ENCODE peak calls at places on chromosome 3, in six cellular contexts. One of them, this sample, is unnamed.
A peak's percentile ranks its signal among the peaks of the same experiment; 100 is the strongest.

GRCh38 chr3:64765951-64766350 is 78.2 kb upstream of the ADAMTS9 start:
- DNase-seq in epithelial cell of esophagus: no peak
- DNase-seq in AG09309: no peak
- DNase-seq in IMR-90: no peak
- DNase-seq in NB4: no peak
- DNase-seq in fibroblast of the aortic adventitia: no peak
- DNase-seq in this sample: no peak

GRCh38 chr3:43214616-43215015 is 71.7 kb upstream of the SNRK start:
- DNase-seq in epithelial cell of esophagus: peak; percentile 93
- DNase-seq in AG09309: no peak
- DNase-seq in IMR-90: no peak
- DNase-seq in NB4: peak; percentile 6
- DNase-seq in fibroblast of the aortic adventitia: no peak
- DNase-seq in this sample: peak; percentile 29

GRCh38 chr3:119858957-119859356 is 77.1 kb downstream of the NR1I2 start:
- DNase-seq in epithelial cell of esophagus: no peak
- DNase-seq in AG09309: no peak
- DNase-seq in IMR-90: no peak
- DNase-seq in NB4: no peak
- DNase-seq in fibroblast of the aortic adventitia: no peak
- DNase-seq in this sample: no peak

GRCh38 chr3:55440406-55440708 is 46.7 kb downstream of the WNT5A start:
- DNase-seq in epithelial cell of esophagus: no peak
- DNase-seq in AG09309: no peak
- DNase-seq in IMR-90: no peak
- DNase-seq in NB4: no peak
- DNase-seq in fibroblast of the aortic adventitia: no peak
- DNase-seq in this sample: no peak

GRCh38 chr3:12371525-12372140 is 82.8 kb downstream of the PPARG start:
- DNase-seq in epithelial cell of esophagus: peak; percentile 15
- DNase-seq in AG09309: no peak
- DNase-seq in IMR-90: peak; percentile 86
- DNase-seq in NB4: no peak
- DNase-seq in fibroblast of the aortic adventitia: peak; percentile 34
- DNase-seq in this sample: peak; percentile 71

GRCh38 chr3:129453732-129454131 is 13.7 kb downstream of the IFT122 start:
- DNase-seq in epithelial cell of esophagus: no peak
- DNase-seq in AG09309: no peak
- DNase-seq in IMR-90: peak; percentile 75
- DNase-seq in NB4: no peak
- DNase-seq in fibroblast of the aortic adventitia: peak; percentile 90
- DNase-seq in this sample: no peak

GRCh38 chr3:184496933-184497332 is 64.7 kb upstream of the EPHB3 start:
- DNase-seq in epithelial cell of esophagus: peak; percentile 20
- DNase-seq in AG09309: no peak
- DNase-seq in IMR-90: no peak
- DNase-seq in NB4: no peak
- DNase-seq in fibroblast of the aortic adventitia: no peak
- DNase-seq in this sample: no peak

GRCh38 chr3:52731590-52731989 is 25.7 kb downstream of the SPCS1 start:
- DNase-seq in epithelial cell of esophagus: no peak
- DNase-seq in AG09309: no peak
- DNase-seq in IMR-90: no peak
- DNase-seq in NB4: no peak
- DNase-seq in fibroblast of the aortic adventitia: no peak
- DNase-seq in this sample: no peak

GRCh38 chr3:124992041-124992440 is 57.5 kb upstream of the MUC13 start:
- DNase-seq in epithelial cell of esophagus: no peak
- DNase-seq in AG09309: no peak
- DNase-seq in IMR-90: no peak
- DNase-seq in NB4: no peak
- DNase-seq in fibroblast of the aortic adventitia: no peak
- DNase-seq in this sample: no peak

DNA sequence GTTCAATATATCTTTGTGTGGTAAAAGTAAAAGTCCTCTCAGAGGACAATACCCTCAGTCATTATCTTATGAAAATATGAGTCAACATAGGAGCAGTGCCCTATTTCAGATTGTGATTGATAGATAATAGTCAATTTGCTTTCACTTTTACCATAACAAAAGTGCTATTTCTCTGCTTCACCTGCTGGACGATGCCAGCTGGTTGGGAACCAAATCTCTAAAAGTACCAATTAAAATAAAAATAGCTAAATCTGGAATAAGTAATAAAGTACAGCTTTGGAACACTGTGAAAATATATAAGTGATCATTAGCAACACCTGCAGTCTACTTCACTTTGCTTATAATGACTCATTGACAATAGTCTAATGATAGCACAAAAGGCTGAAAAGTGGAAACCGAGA is 390.3 kb upstream of the AGTR1 start:
- DNase-seq in epithelial cell of esophagus: no peak
- DNase-seq in AG09309: no peak
- DNase-seq in IMR-90: no peak
- DNase-seq in NB4: no peak
- DNase-seq in fibroblast of the aortic adventitia: no peak
- DNase-seq in this sample: no peak
- TF ChIP-seq CTCF in epithelial cell of esophagus: no peak
- TF ChIP-seq CTCF in AG09309: no peak
- TF ChIP-seq CTCF in IMR-90: no peak
- TF ChIP-seq CTCF in NB4: no peak
- TF ChIP-seq CTCF in fibroblast of the aortic adventitia: no peak
- TF ChIP-seq CTCF in this sample: no peak

DNA sequence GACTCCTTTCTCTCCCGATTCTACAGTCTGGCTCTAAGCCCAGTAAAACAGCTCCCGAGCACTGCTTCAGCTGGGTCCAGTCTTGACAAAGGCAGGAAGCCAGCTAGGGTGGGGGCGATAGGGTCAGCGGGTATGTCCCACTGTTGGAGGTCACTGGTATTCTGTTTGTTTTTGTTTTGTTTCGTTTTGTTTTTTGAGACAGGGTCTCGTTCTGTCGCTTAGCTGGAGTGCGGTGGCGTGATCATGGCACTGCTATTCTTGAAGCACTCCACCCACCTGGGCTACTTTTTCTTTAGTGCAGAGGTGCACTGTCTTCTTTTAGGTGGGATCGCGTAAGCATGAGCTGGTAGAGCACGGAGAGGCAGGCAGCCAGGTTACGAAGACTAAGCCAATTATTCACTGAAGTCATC is 16.3 kb downstream of the GCSAM start:
- DNase-seq in epithelial cell of esophagus: no peak
- DNase-seq in AG09309: no peak
- DNase-seq in IMR-90: no peak
- DNase-seq in NB4: no peak
- DNase-seq in fibroblast of the aortic adventitia: no peak
- DNase-seq in this sample: no peak
- H3K4me3 ChIP-seq in epithelial cell of esophagus: no peak overlapping the region
- H3K4me3 ChIP-seq in AG09309: no peak overlapping the region
- H3K4me3 ChIP-seq in IMR-90: no peak overlapping the region
- H3K4me3 ChIP-seq in NB4: no peak overlapping the region
- H3K4me3 ChIP-seq in fibroblast of the aortic adventitia: no peak overlapping the region
- H3K4me3 ChIP-seq in this sample: no peak overlapping the region

DNA sequence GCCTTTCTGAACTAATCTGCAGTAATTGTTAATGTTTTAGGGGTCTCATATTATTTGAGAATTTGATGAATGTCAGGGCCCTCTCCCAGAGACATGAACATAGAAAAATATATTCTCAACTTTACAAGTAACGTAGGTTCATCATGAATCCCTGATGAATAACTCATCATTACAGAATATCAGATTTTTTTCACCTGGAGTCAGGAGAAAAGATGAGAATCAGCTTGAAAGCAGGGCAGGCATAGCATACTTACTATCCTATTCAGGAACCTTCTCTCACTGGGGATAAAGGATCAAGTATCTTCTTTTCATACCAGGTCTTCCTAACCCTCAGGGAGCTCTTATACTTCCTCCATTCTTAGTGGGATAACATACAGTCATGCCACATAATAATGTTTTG is 552.6 kb upstream of the TBL1XR1 start:
- DNase-seq in epithelial cell of esophagus: no peak
- DNase-seq in AG09309: no peak
- DNase-seq in IMR-90: no peak
- DNase-seq in NB4: no peak
- DNase-seq in fibroblast of the aortic adventitia: no peak
- DNase-seq in this sample: no peak
- TF ChIP-seq CTCF in epithelial cell of esophagus: no peak
- TF ChIP-seq CTCF in AG09309: no peak
- TF ChIP-seq CTCF in IMR-90: no peak
- TF ChIP-seq CTCF in NB4: no peak
- TF ChIP-seq CTCF in fibroblast of the aortic adventitia: no peak
- TF ChIP-seq CTCF in this sample: no peak

GRCh38 chr3:57816471-57817105 is 60.5 kb downstream of the SLMAP start:
- DNase-seq in epithelial cell of esophagus: no peak
- DNase-seq in AG09309: no peak
- DNase-seq in IMR-90: peak; percentile 41
- DNase-seq in NB4: peak; percentile 56
- DNase-seq in fibroblast of the aortic adventitia: peak; percentile 41
- DNase-seq in this sample: no peak

GRCh38 chr3:57818772-57819171 is 62.7 kb downstream of the SLMAP start:
- DNase-seq in epithelial cell of esophagus: no peak
- DNase-seq in AG09309: no peak
- DNase-seq in IMR-90: no peak
- DNase-seq in NB4: no peak
- DNase-seq in fibroblast of the aortic adventitia: no peak
- DNase-seq in this sample: no peak

GRCh38 chr3:57810471-57811144 is 54.5 kb downstream of the SLMAP start:
- DNase-seq in epithelial cell of esophagus: no peak
- DNase-seq in AG09309: no peak
- DNase-seq in IMR-90: no peak
- DNase-seq in NB4: no peak
- DNase-seq in fibroblast of the aortic adventitia: no peak
- DNase-seq in this sample: no peak

GRCh38 chr3:57810048-57810447 is 53.9 kb downstream of the SLMAP start:
- DNase-seq in epithelial cell of esophagus: no peak
- DNase-seq in AG09309: no peak
- DNase-seq in IMR-90: no peak
- DNase-seq in NB4: no peak
- DNase-seq in fibroblast of the aortic adventitia: no peak
- DNase-seq in this sample: no peak

GRCh38 chr3:57815034-57815433 is 58.9 kb downstream of the SLMAP start:
- DNase-seq in epithelial cell of esophagus: no peak
- DNase-seq in AG09309: no peak
- DNase-seq in IMR-90: no peak
- DNase-seq in NB4: peak; percentile 17
- DNase-seq in fibroblast of the aortic adventitia: no peak
- DNase-seq in this sample: no peak
- H3K4me3 ChIP-seq in epithelial cell of esophagus: no peak overlapping the region
- H3K4me3 ChIP-seq in AG09309: no peak overlapping the region
- H3K4me3 ChIP-seq in IMR-90: no peak overlapping the region
- H3K4me3 ChIP-seq in NB4: no peak overlapping the region
- H3K4me3 ChIP-seq in fibroblast of the aortic adventitia: no peak overlapping the region
- H3K4me3 ChIP-seq in this sample: no peak overlapping the region